ENCODE peak calls at places on chromosomes 11 and 22, in four cellular contexts. Y is amniotic stem cell; R is choroid plexus epithelial cell; D is activated T-helper 1 cell treated with anti-CD3 and anti-CD28 coated beads, Interleukin-2, amount 50 U/mL, for 16 hours. O is an unnamed sample.

GRCh38 chr11:64745219-64745522 is 1.2 kb upstream of the RASGRP2 start:
- DNase-seq in Y (no peak), R (no peak), D (peak; percentile 82), O (peak; percentile 100)

GRCh38 chr11:94876645-94877445 is 96.5 kb downstream of the CWC15 start:
- DNase-seq in Y (peak; percentile 82), R (peak; percentile 99), D (no peak), O (no peak)

GRCh38 chr11:96664108-96664507 is 274.3 kb downstream of the JRKL start:
- DNase-seq in Y (no peak), R (no peak), D (no peak), O (no peak)

GRCh38 chr22:35631597-35631996 is 14.5 kb upstream of the MB start:
- DNase-seq in Y (no peak), R (peak; percentile 54), D (no peak), O (peak; percentile 68)

GRCh38 chr11:103683581-103683980 is 352.9 kb upstream of the DDI1 start:
- DNase-seq in Y (no peak), R (peak; percentile 57), D (no peak), O (no peak)

GRCh38 chr22:21587803-21588611 is 20.5 kb downstream of the UBE2L3 start:
- DNase-seq in Y (no peak), R (peak; percentile 64), D (no peak), O (no peak)

GRCh38 chr11:105392546-105392945 is 217.3 kb upstream of the GRIA4 start:
- DNase-seq in Y (no peak), R (peak; percentile 29), D (no peak), O (no peak)

GRCh38 chr11:60977224-60977623 is 5.7 kb downstream of the CD6 start:
- DNase-seq in Y (no peak), R (no peak), D (no peak), O (no peak)

GRCh38 chr22:38792833-38793232 is 1.1 kb downstream of the DNAL4 start:
- DNase-seq in Y (no peak), R (peak; percentile 34), D (no peak), O (no peak)

GRCh38 chr22:25327018-25327755 is 107.7 kb downstream of the CRYBB2 start:
- DNase-seq in Y (no peak), R (no peak), D (no peak), O (no peak)

GRCh38 chr11:5036671-5037070 is 9.7 kb upstream of the OR52J3 start:
- DNase-seq in Y (no peak), R (no peak), D (no peak), O (no peak)

GRCh38 chr11:5277807-5278206 is 8.1 kb upstream of the HBE1 start:
- DNase-seq in Y (no peak), R (no peak), D (no peak), O (no peak)